ENCODE peak calls at places on chromosomes 11 and 22, in ten cellular contexts. One of them, this sample, is unnamed. For H3K9me3, the result is how much of the 10 kb centered on the place peaks cover.

GRCh38 chr11:111435046-111435698 is 56.1 kb upstream of the POU2AF1 start:
- DNase-seq in PC-3: no peak
- DNase-seq in spleen: no peak
- DNase-seq in AG04450: no peak
- DNase-seq in tibial artery: no peak
- DNase-seq in stomach: no peak
- DNase-seq in astrocyte: no peak
- DNase-seq in upper lobe of right lung: no peak
- DNase-seq in K562: no peak
- DNase-seq in neural progenitor cell: no peak
- DNase-seq in this sample: no peak

GRCh38 chr11:117794144-117794543 is 2.9 kb downstream of the DSCAML1 start:
- DNase-seq in PC-3: no peak
- DNase-seq in spleen: no peak
- DNase-seq in AG04450: no peak
- DNase-seq in tibial artery: no peak
- DNase-seq in stomach: no peak
- DNase-seq in astrocyte: no peak
- DNase-seq in upper lobe of right lung: no peak
- DNase-seq in K562: no peak
- DNase-seq in neural progenitor cell: no peak
- DNase-seq in this sample: no peak

GRCh38 chr11:114151631-114152030 is 92.1 kb downstream of the ZBTB16 start:
- DNase-seq in PC-3: no peak
- DNase-seq in spleen: no peak
- DNase-seq in AG04450: no peak
- DNase-seq in tibial artery: no peak
- DNase-seq in stomach: no peak
- DNase-seq in astrocyte: no peak
- DNase-seq in upper lobe of right lung: no peak
- DNase-seq in K562: no peak
- DNase-seq in neural progenitor cell: no peak
- DNase-seq in this sample: no peak

GRCh38 chr22:27133951-27134664 is 476.7 kb downstream of the MIAT start:
- DNase-seq in PC-3: peak
- DNase-seq in spleen: no peak
- DNase-seq in AG04450: no peak
- DNase-seq in tibial artery: peak
- DNase-seq in stomach: peak
- DNase-seq in astrocyte: peak
- DNase-seq in upper lobe of right lung: no peak
- DNase-seq in K562: peak
- DNase-seq in neural progenitor cell: no peak
- DNase-seq in this sample: no peak

GRCh38 chr11:114060402-114061052 is 1.0 kb downstream of the ZBTB16 start:
- DNase-seq in PC-3: no peak
- DNase-seq in spleen: peak
- DNase-seq in AG04450: no peak
- DNase-seq in tibial artery: no peak
- DNase-seq in stomach: peak
- DNase-seq in astrocyte: no peak
- DNase-seq in upper lobe of right lung: peak
- DNase-seq in K562: peak
- DNase-seq in neural progenitor cell: peak
- DNase-seq in this sample: peak

GRCh38 chr22:50031189-50032091 is 18.9 kb upstream of the IL17REL start:
- DNase-seq in PC-3: no peak
- DNase-seq in spleen: peak
- DNase-seq in AG04450: no peak
- DNase-seq in tibial artery: peak
- DNase-seq in stomach: no peak
- DNase-seq in astrocyte: no peak
- DNase-seq in upper lobe of right lung: peak
- DNase-seq in K562: no peak
- DNase-seq in neural progenitor cell: no peak
- DNase-seq in this sample: no peak

GRCh38 chr11:102666331-102666957 is 39.1 kb downstream of the MMP27 start:
- DNase-seq in PC-3: peak
- DNase-seq in spleen: no peak
- DNase-seq in AG04450: peak
- DNase-seq in tibial artery: no peak
- DNase-seq in stomach: no peak
- DNase-seq in astrocyte: peak
- DNase-seq in upper lobe of right lung: no peak
- DNase-seq in K562: peak
- DNase-seq in neural progenitor cell: peak
- DNase-seq in this sample: peak

GRCh38 chr11:9763301-9763700 is 99.4 kb downstream of the SWAP70 start:
- DNase-seq in PC-3: no peak
- DNase-seq in spleen: no peak
- DNase-seq in AG04450: no peak
- DNase-seq in tibial artery: no peak
- DNase-seq in stomach: no peak
- DNase-seq in astrocyte: no peak
- DNase-seq in upper lobe of right lung: no peak
- DNase-seq in K562: no peak
- DNase-seq in neural progenitor cell: no peak
- DNase-seq in this sample: no peak

GRCh38 chr11:65211293-65212105 is 29.8 kb downstream of the CAPN1 start:
- DNase-seq in PC-3: no peak
- DNase-seq in spleen: peak
- DNase-seq in AG04450: no peak
- DNase-seq in tibial artery: no peak
- DNase-seq in stomach: no peak
- DNase-seq in astrocyte: no peak
- DNase-seq in upper lobe of right lung: no peak
- DNase-seq in K562: no peak
- DNase-seq in neural progenitor cell: no peak
- DNase-seq in this sample: peak

GRCh38 chr22:20542736-20543135 is 35.3 kb downstream of the MED15 start:
- DNase-seq in PC-3: no peak
- DNase-seq in spleen: no peak
- DNase-seq in AG04450: no peak
- DNase-seq in tibial artery: no peak
- DNase-seq in stomach: no peak
- DNase-seq in astrocyte: no peak
- DNase-seq in upper lobe of right lung: no peak
- DNase-seq in K562: no peak
- DNase-seq in neural progenitor cell: no peak
- DNase-seq in this sample: no peak

GRCh38 chr22:37887610-37888378 is 18.3 kb upstream of the MICALL1 start:
- DNase-seq in PC-3: peak
- DNase-seq in spleen: no peak
- DNase-seq in AG04450: peak
- DNase-seq in tibial artery: no peak
- DNase-seq in stomach: no peak
- DNase-seq in astrocyte: peak
- DNase-seq in upper lobe of right lung: no peak
- DNase-seq in K562: no peak
- DNase-seq in neural progenitor cell: peak
- DNase-seq in this sample: no peak

GRCh38 chr22:24005201-24005600 is at the start of gene GSTT4:
- DNase-seq in PC-3: no peak
- DNase-seq in spleen: no peak
- DNase-seq in AG04450: no peak
- DNase-seq in tibial artery: peak
- DNase-seq in stomach: peak
- DNase-seq in astrocyte: no peak
- DNase-seq in upper lobe of right lung: no peak
- DNase-seq in K562: no peak
- DNase-seq in neural progenitor cell: no peak
- DNase-seq in this sample: no peak

GRCh38 chr11:61922539-61922938 is 5.2 kb upstream of the RAB3IL1 start:
- DNase-seq in PC-3: no peak
- DNase-seq in spleen: no peak
- DNase-seq in AG04450: peak
- DNase-seq in tibial artery: peak
- DNase-seq in stomach: peak
- DNase-seq in astrocyte: peak
- DNase-seq in upper lobe of right lung: no peak
- DNase-seq in K562: peak
- DNase-seq in neural progenitor cell: no peak
- DNase-seq in this sample: no peak
- H3K27ac ChIP-seq in PC-3: no peak
- H3K27ac ChIP-seq in spleen: peak
- H3K27ac ChIP-seq in AG04450: peak
- H3K27ac ChIP-seq in tibial artery: peak
- H3K27ac ChIP-seq in stomach: no peak
- H3K27ac ChIP-seq in astrocyte: no peak
- H3K27ac ChIP-seq in upper lobe of right lung: peak
- H3K27ac ChIP-seq in K562: peak
- H3K27ac ChIP-seq in neural progenitor cell: no peak
- H3K27ac ChIP-seq in this sample: no peak

DNA sequence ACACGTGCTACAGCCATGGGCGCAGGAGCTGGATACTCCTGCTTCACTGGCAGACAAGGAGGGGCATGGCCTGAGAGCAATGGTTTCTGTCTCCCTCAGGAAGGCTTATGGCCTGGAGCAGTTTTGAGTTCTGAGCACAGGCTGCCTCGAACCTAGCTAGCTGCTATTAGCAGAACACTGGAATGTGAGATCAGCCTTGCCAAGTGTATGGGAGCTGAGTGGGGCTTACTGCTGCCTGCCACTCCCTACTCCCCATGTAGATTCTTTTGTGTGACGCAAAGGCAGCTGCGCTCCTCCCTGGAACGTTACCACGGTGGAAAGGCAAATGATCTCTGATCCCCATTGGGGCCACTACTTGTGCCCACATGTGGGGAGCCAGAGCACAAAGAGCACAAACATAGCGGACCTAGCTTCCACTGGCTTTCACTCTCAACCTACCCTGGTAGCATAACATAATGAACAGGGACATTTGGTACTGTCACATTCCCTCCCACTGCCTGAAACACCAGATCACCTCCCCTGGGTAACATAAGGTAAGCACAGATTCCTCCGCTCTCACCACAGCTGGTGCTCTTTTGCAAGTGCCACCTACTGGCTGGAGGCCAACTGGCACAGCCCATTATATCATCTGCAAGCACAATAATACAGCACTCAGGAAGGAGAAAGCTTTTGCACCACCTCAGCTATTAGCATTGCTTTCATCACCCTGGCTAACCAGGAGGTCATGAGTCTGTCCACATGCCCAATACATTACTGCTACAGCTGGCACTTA is 84.6 kb upstream of the GUCY1A2 start:
- DNase-seq in PC-3: no peak
- DNase-seq in spleen: no peak
- DNase-seq in AG04450: no peak
- DNase-seq in tibial artery: no peak
- DNase-seq in stomach: no peak
- DNase-seq in astrocyte: no peak
- DNase-seq in upper lobe of right lung: no peak
- DNase-seq in K562: no peak
- DNase-seq in neural progenitor cell: no peak
- DNase-seq in this sample: no peak
- TF ChIP-seq CTCF in PC-3: no peak
- TF ChIP-seq CTCF in spleen: no peak
- TF ChIP-seq CTCF in AG04450: no peak
- TF ChIP-seq CTCF in tibial artery: no peak
- TF ChIP-seq CTCF in stomach: no peak
- TF ChIP-seq CTCF in astrocyte: no peak
- TF ChIP-seq CTCF in upper lobe of right lung: no peak
- TF ChIP-seq CTCF in K562: no peak
- TF ChIP-seq CTCF in neural progenitor cell: no peak
- TF ChIP-seq CTCF in this sample: peak

DNA sequence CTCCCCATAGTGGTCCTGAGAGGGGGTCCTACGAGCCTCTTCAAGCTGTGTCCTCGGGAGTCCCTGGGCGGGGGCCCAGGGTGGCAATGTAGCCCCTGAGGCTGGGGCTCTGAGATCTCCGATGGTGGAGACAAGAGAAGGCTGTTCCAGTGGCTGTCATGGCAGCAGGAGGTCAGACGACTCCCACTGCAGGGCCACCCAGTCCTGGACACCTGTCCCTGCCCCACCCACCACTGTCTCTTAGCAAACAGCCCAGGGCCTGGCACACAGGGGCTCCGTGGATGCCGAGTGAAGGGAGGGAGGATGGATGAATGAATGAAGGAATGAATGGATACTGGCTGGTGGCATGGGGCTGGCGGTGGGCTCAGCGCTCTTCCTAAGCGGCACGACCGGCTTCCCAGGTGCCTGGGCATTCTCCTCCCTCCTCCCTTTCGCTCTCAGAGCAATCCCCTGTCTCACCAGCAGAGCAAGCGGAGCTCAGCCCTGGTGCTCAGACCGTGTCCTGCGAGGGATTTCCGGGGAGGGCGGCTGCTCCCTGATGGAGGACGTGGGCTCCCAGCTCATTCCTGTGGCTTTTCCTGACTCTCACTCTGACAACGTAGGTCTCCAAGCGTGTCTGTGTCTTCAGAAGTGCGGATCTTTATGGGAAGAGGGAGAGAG is 1272.7 kb downstream of the BRD1 start:
- DNase-seq in PC-3: peak
- DNase-seq in spleen: no peak
- DNase-seq in AG04450: no peak
- DNase-seq in tibial artery: no peak
- DNase-seq in stomach: no peak
- DNase-seq in astrocyte: peak
- DNase-seq in upper lobe of right lung: no peak
- DNase-seq in K562: no peak
- DNase-seq in neural progenitor cell: peak
- DNase-seq in this sample: peak
- H3K9me3 ChIP-seq in PC-3: under half
- H3K9me3 ChIP-seq in spleen: under half
- H3K9me3 ChIP-seq in AG04450: half or more
- H3K9me3 ChIP-seq in tibial artery: under half
- H3K9me3 ChIP-seq in stomach: under half
- H3K9me3 ChIP-seq in astrocyte: under half
- H3K9me3 ChIP-seq in upper lobe of right lung: under half
- H3K9me3 ChIP-seq in K562: under half
- H3K9me3 ChIP-seq in neural progenitor cell: under half
- H3K9me3 ChIP-seq in this sample: under half

GRCh38 chr22:17706947-17707346 is 67.3 kb downstream of the BID start:
- DNase-seq in PC-3: no peak
- DNase-seq in spleen: no peak
- DNase-seq in AG04450: no peak
- DNase-seq in tibial artery: no peak
- DNase-seq in stomach: no peak
- DNase-seq in astrocyte: no peak
- DNase-seq in upper lobe of right lung: no peak
- DNase-seq in K562: no peak
- DNase-seq in neural progenitor cell: no peak
- DNase-seq in this sample: no peak
- H3K27ac ChIP-seq in PC-3: peak
- H3K27ac ChIP-seq in spleen: peak
- H3K27ac ChIP-seq in AG04450: no peak
- H3K27ac ChIP-seq in tibial artery: peak
- H3K27ac ChIP-seq in stomach: no peak
- H3K27ac ChIP-seq in astrocyte: peak
- H3K27ac ChIP-seq in upper lobe of right lung: peak
- H3K27ac ChIP-seq in K562: peak
- H3K27ac ChIP-seq in neural progenitor cell: no peak
- H3K27ac ChIP-seq in this sample: no peak

GRCh38 chr11:68610452-68611116 is 73.8 kb upstream of the GAL start:
- DNase-seq in PC-3: no peak
- DNase-seq in spleen: no peak
- DNase-seq in AG04450: no peak
- DNase-seq in tibial artery: no peak
- DNase-seq in stomach: no peak
- DNase-seq in astrocyte: no peak
- DNase-seq in upper lobe of right lung: no peak
- DNase-seq in K562: no peak
- DNase-seq in neural progenitor cell: peak
- DNase-seq in this sample: no peak
- TF ChIP-seq CTCF in PC-3: peak
- TF ChIP-seq CTCF in spleen: no peak
- TF ChIP-seq CTCF in AG04450: peak
- TF ChIP-seq CTCF in tibial artery: no peak
- TF ChIP-seq CTCF in stomach: no peak
- TF ChIP-seq CTCF in astrocyte: peak
- TF ChIP-seq CTCF in upper lobe of right lung: no peak
- TF ChIP-seq CTCF in K562: peak
- TF ChIP-seq CTCF in neural progenitor cell: peak
- TF ChIP-seq CTCF in this sample: peak

GRCh38 chr22:47515384-47516125 is 753.1 kb downstream of the TBC1D22A start:
- DNase-seq in PC-3: peak
- DNase-seq in spleen: no peak
- DNase-seq in AG04450: no peak
- DNase-seq in tibial artery: no peak
- DNase-seq in stomach: no peak
- DNase-seq in astrocyte: no peak
- DNase-seq in upper lobe of right lung: no peak
- DNase-seq in K562: no peak
- DNase-seq in neural progenitor cell: no peak
- DNase-seq in this sample: no peak
- H3K9me3 ChIP-seq in PC-3: under half
- H3K9me3 ChIP-seq in spleen: under half
- H3K9me3 ChIP-seq in AG04450: under half
- H3K9me3 ChIP-seq in tibial artery: under half
- H3K9me3 ChIP-seq in stomach: under half
- H3K9me3 ChIP-seq in astrocyte: under half
- H3K9me3 ChIP-seq in upper lobe of right lung: under half
- H3K9me3 ChIP-seq in K562: under half
- H3K9me3 ChIP-seq in neural progenitor cell: under half
- H3K9me3 ChIP-seq in this sample: under half

This sample was measured in WERI-Rb-1.